ENCODE peak calls at places on chromosomes 3 and 15, in eight cellular contexts. One of them, this sample, is unnamed.

GRCh38 chr3:101156787-101157345 is 163.5 kb downstream of the IMPG2 start:
- DNase-seq in activated B cell treated with CpG ODN at 0.5 μM for 24 hours: no peak
- DNase-seq in HL-60: no peak
- DNase-seq in RWPE1: no peak
- DNase-seq in H1: no peak
- DNase-seq in fibroblast of lung: peak
- DNase-seq in PC-3: no peak
- DNase-seq in stomach: no peak
- DNase-seq in this sample: no peak

GRCh38 chr3:107411779-107412178 is 34.5 kb downstream of the CCDC54 start:
- DNase-seq in H1: no peak
- DNase-seq in HL-60: no peak
- DNase-seq in RWPE1: no peak
- DNase-seq in fibroblast of lung: no peak
- DNase-seq in PC-3: no peak
- DNase-seq in stomach: no peak
- DNase-seq in activated B cell treated with CpG ODN at 0.5 μM for 24 hours: no peak
- DNase-seq in this sample: no peak

GRCh38 chr3:165070682-165071081 is 7.6 kb downstream of the SI start:
- DNase-seq in HL-60: no peak
- DNase-seq in H1: no peak
- DNase-seq in activated B cell treated with CpG ODN at 0.5 μM for 24 hours: no peak
- DNase-seq in RWPE1: no peak
- DNase-seq in PC-3: no peak
- DNase-seq in fibroblast of lung: no peak
- DNase-seq in stomach: no peak
- DNase-seq in this sample: no peak

GRCh38 chr15:80816049-80816653 is 37.0 kb downstream of the CEMIP start:
- DNase-seq in fibroblast of lung: no peak
- DNase-seq in stomach: no peak
- DNase-seq in activated B cell treated with CpG ODN at 0.5 μM for 24 hours: no peak
- DNase-seq in H1: no peak
- DNase-seq in PC-3: no peak
- DNase-seq in RWPE1: no peak
- DNase-seq in HL-60: no peak
- DNase-seq in this sample: no peak

GRCh38 chr3:116256843-116257485 is 188.3 kb downstream of the LSAMP start:
- DNase-seq in RWPE1: no peak
- DNase-seq in stomach: no peak
- DNase-seq in H1: no peak
- DNase-seq in fibroblast of lung: no peak
- DNase-seq in activated B cell treated with CpG ODN at 0.5 μM for 24 hours: no peak
- DNase-seq in HL-60: no peak
- DNase-seq in PC-3: no peak
- DNase-seq in this sample: no peak

GRCh38 chr3:55330355-55330754 is 156.8 kb downstream of the WNT5A start:
- DNase-seq in RWPE1: peak
- DNase-seq in stomach: no peak
- DNase-seq in activated B cell treated with CpG ODN at 0.5 μM for 24 hours: no peak
- DNase-seq in fibroblast of lung: peak
- DNase-seq in H1: no peak
- DNase-seq in PC-3: peak
- DNase-seq in HL-60: no peak
- DNase-seq in this sample: peak

GRCh38 chr3:78978037-78978436 is 789.8 kb downstream of the ROBO1 start:
- DNase-seq in PC-3: peak
- DNase-seq in activated B cell treated with CpG ODN at 0.5 μM for 24 hours: no peak
- DNase-seq in H1: no peak
- DNase-seq in HL-60: no peak
- DNase-seq in fibroblast of lung: peak
- DNase-seq in RWPE1: peak
- DNase-seq in stomach: no peak
- DNase-seq in this sample: no peak

GRCh38 chr3:30639937-30640336 is 33.5 kb downstream of the TGFBR2 start:
- DNase-seq in fibroblast of lung: no peak
- DNase-seq in PC-3: no peak
- DNase-seq in HL-60: no peak
- DNase-seq in RWPE1: no peak
- DNase-seq in H1: no peak
- DNase-seq in activated B cell treated with CpG ODN at 0.5 μM for 24 hours: no peak
- DNase-seq in stomach: no peak
- DNase-seq in this sample: no peak

GRCh38 chr3:134630506-134630905 is 20.3 kb downstream of the KY start:
- DNase-seq in fibroblast of lung: no peak
- DNase-seq in activated B cell treated with CpG ODN at 0.5 μM for 24 hours: no peak
- DNase-seq in stomach: peak
- DNase-seq in H1: no peak
- DNase-seq in PC-3: peak
- DNase-seq in HL-60: no peak
- DNase-seq in RWPE1: no peak
- DNase-seq in this sample: no peak

GRCh38 chr3:2659896-2660295 is 450.3 kb downstream of the IL5RA start:
- DNase-seq in H1: no peak
- DNase-seq in RWPE1: no peak
- DNase-seq in fibroblast of lung: peak
- DNase-seq in HL-60: no peak
- DNase-seq in PC-3: no peak
- DNase-seq in activated B cell treated with CpG ODN at 0.5 μM for 24 hours: no peak
- DNase-seq in stomach: no peak
- DNase-seq in this sample: no peak

GRCh38 chr3:195866686-195867511 is 41.5 kb downstream of the TNK2 start:
- DNase-seq in stomach: no peak
- DNase-seq in PC-3: no peak
- DNase-seq in H1: no peak
- DNase-seq in RWPE1: no peak
- DNase-seq in activated B cell treated with CpG ODN at 0.5 μM for 24 hours: no peak
- DNase-seq in HL-60: no peak
- DNase-seq in fibroblast of lung: no peak
- DNase-seq in this sample: no peak

GRCh38 chr3:28476194-28476593 is 127.6 kb upstream of the AZI2 start:
- DNase-seq in H1: no peak
- DNase-seq in RWPE1: peak
- DNase-seq in activated B cell treated with CpG ODN at 0.5 μM for 24 hours: no peak
- DNase-seq in fibroblast of lung: peak
- DNase-seq in stomach: no peak
- DNase-seq in PC-3: peak
- DNase-seq in HL-60: peak
- DNase-seq in this sample: peak

GRCh38 chr15:69834256-69834655 is 263.5 kb downstream of the TLE3 start:
- DNase-seq in activated B cell treated with CpG ODN at 0.5 μM for 24 hours: no peak
- DNase-seq in RWPE1: no peak
- DNase-seq in PC-3: no peak
- DNase-seq in HL-60: no peak
- DNase-seq in stomach: no peak
- DNase-seq in H1: no peak
- DNase-seq in fibroblast of lung: no peak
- DNase-seq in this sample: no peak

GRCh38 chr15:69838951-69839350 is 258.8 kb downstream of the TLE3 start:
- DNase-seq in PC-3: no peak
- DNase-seq in H1: no peak
- DNase-seq in RWPE1: no peak
- DNase-seq in fibroblast of lung: no peak
- DNase-seq in HL-60: no peak
- DNase-seq in activated B cell treated with CpG ODN at 0.5 μM for 24 hours: no peak
- DNase-seq in stomach: no peak
- DNase-seq in this sample: no peak

GRCh38 chr15:69838338-69838737 is 259.4 kb downstream of the TLE3 start:
- DNase-seq in fibroblast of lung: no peak
- DNase-seq in HL-60: no peak
- DNase-seq in stomach: no peak
- DNase-seq in activated B cell treated with CpG ODN at 0.5 μM for 24 hours: no peak
- DNase-seq in H1: no peak
- DNase-seq in PC-3: no peak
- DNase-seq in RWPE1: no peak
- DNase-seq in this sample: no peak

GRCh38 chr15:69834756-69835155 is 263.0 kb downstream of the TLE3 start:
- DNase-seq in HL-60: no peak
- DNase-seq in fibroblast of lung: no peak
- DNase-seq in activated B cell treated with CpG ODN at 0.5 μM for 24 hours: no peak
- DNase-seq in PC-3: no peak
- DNase-seq in H1: no peak
- DNase-seq in stomach: no peak
- DNase-seq in RWPE1: no peak
- DNase-seq in this sample: no peak

DNA sequence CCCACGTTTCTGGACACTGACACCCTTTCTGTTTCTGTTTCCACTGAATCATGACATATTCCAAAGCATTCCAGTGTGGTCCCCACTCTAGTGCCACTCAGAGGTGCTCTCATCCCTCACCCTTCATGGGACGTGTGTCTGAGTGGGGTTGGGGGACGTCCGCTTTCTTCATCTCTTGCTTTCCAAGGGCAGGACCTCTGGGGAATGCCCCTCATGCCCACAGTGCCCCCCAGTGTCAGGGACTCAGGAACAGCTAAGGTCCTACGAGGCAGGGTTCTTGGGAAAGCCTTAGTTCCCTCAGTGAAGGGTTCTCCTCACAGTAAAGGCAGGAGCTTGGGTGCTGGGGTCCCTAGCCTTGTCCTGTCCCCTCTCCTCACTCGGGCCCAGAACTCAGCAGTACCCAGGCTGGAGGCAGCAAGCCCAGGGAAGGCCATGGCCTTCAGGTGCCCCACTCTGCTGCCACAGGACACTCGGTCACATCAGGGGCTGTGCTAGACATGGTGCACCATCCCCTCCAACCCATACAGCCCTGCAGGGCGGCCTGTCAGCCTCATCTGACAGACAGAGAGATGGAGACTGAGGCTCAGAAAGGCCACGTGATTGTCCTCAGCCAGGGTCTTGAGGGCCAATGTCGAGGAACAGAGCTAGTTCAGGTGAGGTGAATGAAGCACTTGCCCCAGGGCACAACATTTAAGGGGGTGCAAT is 261.0 kb downstream of the TLE3 start:
- DNase-seq in stomach: no peak
- DNase-seq in HL-60: no peak
- DNase-seq in fibroblast of lung: no peak
- DNase-seq in activated B cell treated with CpG ODN at 0.5 μM for 24 hours: no peak
- DNase-seq in PC-3: no peak
- DNase-seq in RWPE1: no peak
- DNase-seq in H1: no peak
- DNase-seq in this sample: no peak
- TF ChIP-seq CTCF in stomach: no peak
- TF ChIP-seq CTCF in HL-60: no peak
- TF ChIP-seq CTCF in fibroblast of lung: no peak
- TF ChIP-seq CTCF in activated B cell treated with CpG ODN at 0.5 μM for 24 hours: no peak
- TF ChIP-seq CTCF in PC-3: no peak
- TF ChIP-seq CTCF in RWPE1: no peak
- TF ChIP-seq CTCF in H1: no peak
- TF ChIP-seq CTCF in this sample: no peak

GRCh38 chr3:24360946-24361345 is 133.7 kb downstream of the THRB start:
- DNase-seq in activated B cell treated with CpG ODN at 0.5 μM for 24 hours: no peak
- DNase-seq in H1: no peak
- DNase-seq in RWPE1: no peak
- DNase-seq in PC-3: no peak
- DNase-seq in fibroblast of lung: no peak
- DNase-seq in stomach: no peak
- DNase-seq in HL-60: no peak
- DNase-seq in this sample: no peak

GRCh38 chr3:24357635-24358034 is 137.0 kb downstream of the THRB start:
- DNase-seq in H1: no peak
- DNase-seq in PC-3: no peak
- DNase-seq in RWPE1: no peak
- DNase-seq in HL-60: no peak
- DNase-seq in activated B cell treated with CpG ODN at 0.5 μM for 24 hours: no peak
- DNase-seq in stomach: no peak
- DNase-seq in fibroblast of lung: no peak
- DNase-seq in this sample: no peak

GRCh38 chr3:24359102-24359501 is 135.5 kb downstream of the THRB start:
- DNase-seq in PC-3: no peak
- DNase-seq in HL-60: no peak
- DNase-seq in activated B cell treated with CpG ODN at 0.5 μM for 24 hours: no peak
- DNase-seq in fibroblast of lung: no peak
- DNase-seq in H1: no peak
- DNase-seq in stomach: no peak
- DNase-seq in RWPE1: no peak
- DNase-seq in this sample: no peak

GRCh38 chr3:24361661-24362060 is 133.0 kb downstream of the THRB start:
- DNase-seq in RWPE1: no peak
- DNase-seq in HL-60: no peak
- DNase-seq in stomach: no peak
- DNase-seq in PC-3: no peak
- DNase-seq in H1: no peak
- DNase-seq in fibroblast of lung: peak
- DNase-seq in activated B cell treated with CpG ODN at 0.5 μM for 24 hours: no peak
- DNase-seq in this sample: no peak

GRCh38 chr3:24359645-24360462 is 134.8 kb downstream of the THRB start:
- DNase-seq in fibroblast of lung: no peak
- DNase-seq in stomach: no peak
- DNase-seq in activated B cell treated with CpG ODN at 0.5 μM for 24 hours: no peak
- DNase-seq in H1: no peak
- DNase-seq in PC-3: peak
- DNase-seq in HL-60: no peak
- DNase-seq in RWPE1: no peak
- DNase-seq in this sample: no peak
- TF ChIP-seq CTCF in fibroblast of lung: no peak
- TF ChIP-seq CTCF in stomach: no peak
- TF ChIP-seq CTCF in activated B cell treated with CpG ODN at 0.5 μM for 24 hours: no peak
- TF ChIP-seq CTCF in H1: no peak
- TF ChIP-seq CTCF in PC-3: peak
- TF ChIP-seq CTCF in HL-60: no peak
- TF ChIP-seq CTCF in RWPE1: no peak
- TF ChIP-seq CTCF in this sample: peak

GRCh38 chr3:39970982-39971381 is 161.6 kb downstream of the MYRIP start:
- DNase-seq in H1: no peak
- DNase-seq in stomach: no peak
- DNase-seq in fibroblast of lung: no peak
- DNase-seq in HL-60: no peak
- DNase-seq in PC-3: no peak
- DNase-seq in activated B cell treated with CpG ODN at 0.5 μM for 24 hours: no peak
- DNase-seq in RWPE1: no peak
- DNase-seq in this sample: no peak
- TF ChIP-seq CTCF in H1: no peak
- TF ChIP-seq CTCF in stomach: no peak
- TF ChIP-seq CTCF in fibroblast of lung: no peak
- TF ChIP-seq CTCF in HL-60: no peak
- TF ChIP-seq CTCF in PC-3: no peak
- TF ChIP-seq CTCF in activated B cell treated with CpG ODN at 0.5 μM for 24 hours: no peak
- TF ChIP-seq CTCF in RWPE1: no peak
- TF ChIP-seq CTCF in this sample: no peak

DNA sequence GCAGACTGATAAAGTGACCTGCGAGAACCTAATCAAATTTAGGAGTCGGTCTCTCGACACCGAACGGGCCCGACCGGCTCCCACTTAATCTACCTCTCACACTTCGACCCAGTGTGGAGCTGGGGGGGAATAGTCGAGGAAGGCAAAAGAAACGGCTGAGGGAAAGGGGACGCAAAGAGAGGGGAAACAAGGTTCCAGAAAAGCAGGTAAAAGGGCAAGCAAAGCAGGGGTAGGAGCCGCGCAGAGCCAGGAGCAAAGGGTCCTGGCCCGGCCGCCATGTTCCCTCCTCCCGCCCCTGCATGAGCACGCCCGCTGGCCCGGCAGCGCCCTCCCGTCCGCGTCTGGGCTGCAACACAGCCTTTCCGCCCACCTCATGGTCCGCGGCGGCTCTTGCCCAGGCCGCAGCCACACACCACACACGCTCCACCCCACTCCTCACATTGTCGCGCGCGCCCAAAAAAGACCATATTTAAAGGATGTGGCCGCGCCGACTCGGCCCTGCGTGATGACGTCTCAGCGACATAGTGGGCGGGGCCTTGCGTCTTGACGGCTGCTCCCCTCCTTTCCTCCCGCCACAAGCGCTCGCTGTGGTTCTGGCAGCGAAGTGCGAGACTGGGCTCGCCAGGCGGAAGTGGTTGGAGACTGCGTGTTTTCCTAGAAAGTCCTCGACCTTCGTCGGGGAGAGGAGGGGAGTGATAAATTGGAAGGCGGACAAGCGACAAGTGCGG is at the start of gene ICE2:
- DNase-seq in activated B cell treated with CpG ODN at 0.5 μM for 24 hours: peak
- DNase-seq in PC-3: peak
- DNase-seq in HL-60: peak
- DNase-seq in RWPE1: peak
- DNase-seq in fibroblast of lung: peak
- DNase-seq in stomach: peak
- DNase-seq in H1: peak
- DNase-seq in this sample: peak
- TF ChIP-seq CTCF in activated B cell treated with CpG ODN at 0.5 μM for 24 hours: no peak
- TF ChIP-seq CTCF in PC-3: no peak
- TF ChIP-seq CTCF in HL-60: no peak
- TF ChIP-seq CTCF in RWPE1: no peak
- TF ChIP-seq CTCF in fibroblast of lung: no peak
- TF ChIP-seq CTCF in stomach: no peak
- TF ChIP-seq CTCF in H1: no peak
- TF ChIP-seq CTCF in this sample: no peak

This sample was measured in keratinocyte.